ENCODE peak calls at places on chromosomes 13 and 19, in six cellular contexts. H is T-helper 9 cell; V is spleen; L is neural crest cell; Q is H54; N is Jurkat, Clone E6-1. J is an unnamed sample.
A peak's percentile ranks its signal among the peaks of the same experiment; 100 is the strongest.

GRCh38 chr19:8731428-8732169 is 10.2 kb downstream of the OR2Z1 start:
- DNase-seq in Q (no peak), H (no peak), N (peak; percentile 6), L (no peak), V (no peak), J (no peak)

GRCh38 chr19:38644719-38645118 is 2.7 kb upstream of the ACTN4 start:
- DNase-seq in L (no peak), H (no peak), V (no peak), Q (no peak), N (no peak), J (no peak)

GRCh38 chr19:1360818-1361461 is 22.8 kb upstream of the NDUFS7 start:
- DNase-seq in L (no peak), Q (peak; percentile 36), N (no peak), H (no peak), V (no peak), J (no peak)

GRCh38 chr13:97934590-97934989 is 18.9 kb upstream of the IPO5 start:
- DNase-seq in H (no peak), Q (no peak), N (no peak), V (no peak), L (peak; percentile 4), J (no peak)

GRCh38 chr19:46791944-46792343 is 3.5 kb upstream of the SLC1A5 start:
- DNase-seq in Q (no peak), L (no peak), V (no peak), H (peak; percentile 7), N (peak; percentile 93), J (no peak)

GRCh38 chr13:40187836-40188591 is 478.4 kb downstream of the FOXO1 start:
- DNase-seq in Q (no peak), N (no peak), L (no peak), H (peak; percentile 37), V (peak; percentile 82), J (no peak)

GRCh38 chr13:97125051-97125809 is 96.9 kb upstream of the MBNL2 start:
- DNase-seq in L (no peak), N (peak; percentile 9), V (no peak), Q (no peak), H (no peak), J (peak; percentile 52)

GRCh38 chr19:48962029-48962848 is 2.9 kb upstream of the FTL start:
- DNase-seq in N (no peak), Q (peak; percentile 68), V (peak; percentile 96), H (no peak), L (no peak), J (peak; percentile 93)

GRCh38 chr13:95494082-95494681 is 58.3 kb upstream of the CLDN10 start:
- DNase-seq in Q (peak; percentile 38), L (peak; percentile 51), N (peak; percentile 52), H (no peak), V (no peak), J (no peak)

GRCh38 chr19:34489175-34489574 is 7.6 kb downstream of the WTIP start:
- DNase-seq in N (no peak), L (no peak), Q (no peak), H (no peak), V (no peak), J (no peak)

GRCh38 chr19:29121684-29122083 is 91.3 kb downstream of the UQCRFS1 start:
- DNase-seq in L (peak; percentile 53), H (no peak), Q (peak; percentile 30), N (peak; percentile 7), V (no peak), J (no peak)

GRCh38 chr19:43574424-43575155 is 737 bp downstream of the XRCC1 start:
- DNase-seq in N (no peak), H (no peak), Q (peak; percentile 62), V (no peak), L (no peak), J (no peak)

GRCh38 chr19:58261968-58262921 is 16.5 kb upstream of the ZNF8 start:
- DNase-seq in N (no peak), L (no peak), V (no peak), H (no peak), Q (no peak), J (no peak)

GRCh38 chr19:6509118-6509971 is 7.2 kb upstream of the TUBB4A start:
- DNase-seq in N (no peak), H (no peak), V (peak; percentile 87), L (no peak), Q (no peak), J (no peak)

GRCh38 chr13:99056381-99057014 is 78.6 kb upstream of the DOCK9 start:
- DNase-seq in N (no peak), V (no peak), Q (no peak), L (no peak), H (no peak), J (no peak)

GRCh38 chr13:89763011-89763410 is 1584.5 kb upstream of the MIR17HG start:
- DNase-seq in H (no peak), Q (no peak), L (no peak), N (no peak), V (no peak), J (no peak)

GRCh38 chr13:49063526-49063925 is 87.8 kb downstream of the FNDC3A start:
- DNase-seq in L (no peak), Q (no peak), N (no peak), V (no peak), H (no peak), J (no peak)

GRCh38 chr19:899363-900301 is 6.3 kb downstream of the RNU6-9 start:
- DNase-seq in Q (no peak), V (no peak), L (no peak), H (no peak), N (no peak), J (no peak)

GRCh38 chr13:83065136-83065535 is 817.1 kb downstream of the SLITRK1 start:
- DNase-seq in N (no peak), H (no peak), L (no peak), Q (no peak), V (no peak), J (no peak)

GRCh38 chr13:111549464-111549863 is 229.0 kb downstream of the TEX29 start:
- DNase-seq in V (no peak), H (no peak), Q (no peak), L (no peak), N (no peak), J (no peak)